ENCODE peak calls at places on chromosomes 6 and 20, in four cellular contexts. B is stimulated activated naive B cell treated with anti-CD40 and anti-IgM and Interleukin-4, amounts not matched to agents 10 μg/mL and 1 μg/mL and 100 μg/mL, for 72 hours; D is HCT116; R is activated CD8-positive, alpha-beta T cell treated with anti-CD3 and anti-CD28 coated beads for 36 hours. Y is an unnamed sample.

GRCh38 chr6:68723128-68723527 is 88.0 kb downstream of the ADGRB3 start:
- ATAC-seq in B (no peak), D (no peak), R (no peak), Y (no peak)

GRCh38 chr6:45438849-45439406 is 61.2 kb upstream of the SUPT3H start:
- ATAC-seq in B (no peak), D (peak; percentile 87), R (no peak), Y (no peak)

GRCh38 chr20:23659989-23660837 is 22.5 kb upstream of the CST3 start:
- ATAC-seq in B (no peak), D (no peak), R (no peak), Y (no peak)

GRCh38 chr20:16284385-16285100 is 288.7 kb downstream of the KIF16B start:
- ATAC-seq in B (peak; percentile 29), D (no peak), R (no peak), Y (no peak)

GRCh38 chr6:35056952-35057351 is 84.2 kb downstream of the TCP11 start:
- ATAC-seq in B (peak; percentile 59), D (no peak), R (no peak), Y (no peak)

GRCh38 chr6:24951831-24952299 is 16.1 kb upstream of the RIPOR2 start:
- ATAC-seq in B (peak; percentile 27), D (no peak), R (peak; percentile 29), Y (peak; percentile 70)

GRCh38 chr6:27138837-27139752 is 108.4 kb upstream of the PRSS16 start:
- ATAC-seq in B (peak; percentile 78), D (no peak), R (peak; percentile 80), Y (peak; percentile 91)

GRCh38 chr6:123515715-123516114 is 121.0 kb downstream of the TRDN start:
- ATAC-seq in B (no peak), D (no peak), R (no peak), Y (no peak)

GRCh38 chr20:1633535-1633934 is 13.7 kb upstream of the SIRPB1 start:
- ATAC-seq in B (no peak), D (peak; percentile 50), R (no peak), Y (no peak)

GRCh38 chr6:11194399-11195274 is 37.8 kb downstream of the NEDD9 start:
- ATAC-seq in B (no peak), D (no peak), R (no peak), Y (no peak)

GRCh38 chr6:76264466-76264865 is 192.0 kb upstream of the IMPG1 start:
- ATAC-seq in B (no peak), D (peak; percentile 42), R (no peak), Y (no peak)